ENCODE peak calls at places on chromosomes 6 and 20, in four cellular contexts. One of them, this sample, is unnamed.

GRCh38 chr6:36840471-36841461 is 1.5 kb upstream of the CPNE5 start:
- DNase-seq in IMR-90: no peak
- DNase-seq in BJ: no peak
- DNase-seq in H1: peak; percentile 79
- DNase-seq in this sample: no peak

GRCh38 chr6:13908955-13909381 is 15.8 kb upstream of the RNF182 start:
- DNase-seq in IMR-90: peak; percentile 74
- DNase-seq in H1: no peak
- DNase-seq in BJ: no peak
- DNase-seq in this sample: peak; percentile 66

GRCh38 chr20:2353231-2353630 is 27.5 kb upstream of the TGM6 start:
- DNase-seq in IMR-90: no peak
- DNase-seq in H1: no peak
- DNase-seq in BJ: no peak
- DNase-seq in this sample: no peak

GRCh38 chr20:36314734-36315544 is 8.8 kb downstream of the DLGAP4 start:
- DNase-seq in H1: peak; percentile 43
- DNase-seq in BJ: no peak
- DNase-seq in IMR-90: no peak
- DNase-seq in this sample: no peak

GRCh38 chr20:4681441-4681840 is 40.3 kb upstream of the PRND start:
- DNase-seq in IMR-90: no peak
- DNase-seq in BJ: no peak
- DNase-seq in H1: peak; percentile 33
- DNase-seq in this sample: no peak

GRCh38 chr20:35547319-35547718 is 5.4 kb downstream of the ERGIC3 start:
- DNase-seq in IMR-90: no peak
- DNase-seq in H1: no peak
- DNase-seq in BJ: no peak
- DNase-seq in this sample: no peak

GRCh38 chr6:143755301-143755744 is 77.6 kb downstream of the PHACTR2 start:
- DNase-seq in H1: no peak
- DNase-seq in IMR-90: peak; percentile 53
- DNase-seq in BJ: no peak
- DNase-seq in this sample: peak; percentile 49

GRCh38 chr6:2063547-2063946 is 181.9 kb downstream of the GMDS start:
- DNase-seq in BJ: no peak
- DNase-seq in H1: no peak
- DNase-seq in IMR-90: no peak
- DNase-seq in this sample: no peak

GRCh38 chr20:8601542-8601912 is 467.4 kb upstream of the PLCB4 start:
- DNase-seq in H1: no peak
- DNase-seq in IMR-90: no peak
- DNase-seq in BJ: no peak
- DNase-seq in this sample: no peak

GRCh38 chr6:120489941-120490340 is 844.3 kb downstream of the TBC1D32 start:
- DNase-seq in BJ: no peak
- DNase-seq in H1: no peak
- DNase-seq in IMR-90: no peak
- DNase-seq in this sample: no peak

GRCh38 chr20:51926670-51927305 is 124.5 kb upstream of the SALL4 start:
- DNase-seq in BJ: no peak
- DNase-seq in IMR-90: no peak
- DNase-seq in H1: no peak
- DNase-seq in this sample: no peak

GRCh38 chr6:135921176-135921575 is 69.7 kb downstream of the PDE7B start:
- DNase-seq in BJ: no peak
- DNase-seq in IMR-90: peak; percentile 36
- DNase-seq in H1: no peak
- DNase-seq in this sample: no peak

GRCh38 chr6:27296106-27296783 is 15.8 kb downstream of the POM121L2 start:
- DNase-seq in BJ: no peak
- DNase-seq in IMR-90: peak; percentile 41
- DNase-seq in H1: peak; percentile 69
- DNase-seq in this sample: peak; percentile 45

GRCh38 chr20:24674921-24675605 is 205.6 kb downstream of the SYNDIG1 start:
- DNase-seq in BJ: no peak
- DNase-seq in H1: no peak
- DNase-seq in IMR-90: no peak
- DNase-seq in this sample: no peak

GRCh38 chr20:58604410-58604881 is 46.6 kb upstream of the STX16 start:
- DNase-seq in BJ: no peak
- DNase-seq in IMR-90: no peak
- DNase-seq in H1: no peak
- DNase-seq in this sample: no peak

GRCh38 chr6:109927052-109927451 is 51.1 kb upstream of the GPR6 start:
- DNase-seq in IMR-90: no peak
- DNase-seq in BJ: no peak
- DNase-seq in H1: no peak
- DNase-seq in this sample: no peak

GRCh38 chr6:151075005-151075404 is 164.8 kb upstream of the AKAP12 start:
- DNase-seq in IMR-90: no peak
- DNase-seq in H1: no peak
- DNase-seq in BJ: no peak
- DNase-seq in this sample: no peak

GRCh38 chr20:36182604-36183154 is 28.1 kb downstream of the EPB41L1 start:
- DNase-seq in IMR-90: no peak
- DNase-seq in BJ: no peak
- DNase-seq in H1: no peak
- DNase-seq in this sample: no peak

GRCh38 chr6:151229401-151230276 is 10.1 kb upstream of the AKAP12 start:
- DNase-seq in H1: no peak
- DNase-seq in IMR-90: no peak
- DNase-seq in BJ: no peak
- DNase-seq in this sample: no peak

GRCh38 chr20:33803921-33804337 is 7.2 kb upstream of the CHMP4B start:
- DNase-seq in IMR-90: peak; percentile 83
- DNase-seq in H1: no peak
- DNase-seq in BJ: peak; percentile 19
- DNase-seq in this sample: peak; percentile 77

GRCh38 chr6:62057300-62057699 is 228.7 kb downstream of the KHDRBS2 start:
- DNase-seq in BJ: no peak
- DNase-seq in IMR-90: no peak
- DNase-seq in H1: no peak
- DNase-seq in this sample: no peak

GRCh38 chr20:46000571-46001145 is 8.1 kb upstream of the MMP9 start:
- DNase-seq in H1: no peak
- DNase-seq in BJ: no peak
- DNase-seq in IMR-90: no peak
- DNase-seq in this sample: no peak

GRCh38 chr6:91240878-91241603 is 654.2 kb upstream of the MAP3K7 start:
- DNase-seq in BJ: no peak
- DNase-seq in H1: no peak
- DNase-seq in IMR-90: no peak
- DNase-seq in this sample: no peak

DNA sequence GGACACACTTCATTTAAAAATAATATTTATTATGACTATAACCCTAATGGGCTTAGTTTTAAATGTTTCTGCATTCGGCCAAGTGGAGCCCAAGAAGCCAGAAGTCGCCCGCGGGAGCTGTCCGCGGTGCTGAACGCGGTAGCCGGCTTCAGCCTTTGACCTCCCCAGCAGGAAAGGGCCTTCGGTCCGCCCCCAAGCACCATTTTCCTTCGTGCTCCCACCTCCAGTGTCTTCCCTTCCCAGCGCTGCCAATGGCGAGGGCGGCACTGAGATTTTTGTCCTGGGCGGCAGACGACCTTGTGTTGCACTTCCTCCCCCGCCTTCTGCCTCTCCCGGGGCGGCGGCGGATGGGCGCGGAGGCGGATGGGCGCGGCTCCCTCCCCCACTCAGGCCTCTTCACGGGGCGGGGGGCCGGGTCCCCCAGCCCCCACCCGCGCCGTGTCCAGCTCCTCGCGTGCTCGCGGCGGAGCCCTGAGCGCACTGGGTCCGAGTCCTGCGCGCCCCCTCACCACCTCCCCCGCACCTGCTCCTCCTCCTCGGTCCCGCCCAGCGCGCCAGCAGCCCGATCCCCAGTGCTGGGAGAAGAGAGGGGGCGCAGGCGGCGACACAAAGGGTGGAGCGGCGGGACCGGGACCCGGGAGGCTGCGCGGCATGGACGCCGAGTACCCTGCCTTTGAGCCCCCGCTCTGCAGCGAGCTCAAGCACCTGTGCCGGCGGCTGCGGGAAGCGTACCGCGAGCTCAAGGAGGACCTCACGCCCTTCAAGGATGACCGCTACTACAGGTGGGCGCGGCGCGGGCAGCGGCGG is 23.6 kb upstream of the TMEM181 start:
- DNase-seq in H1: peak; percentile 92
- DNase-seq in IMR-90: peak; percentile 65
- DNase-seq in BJ: no peak
- DNase-seq in this sample: peak; percentile 53
- H3K4me3 ChIP-seq in H1: peak overlapping the region; percentile 78
- H3K4me3 ChIP-seq in IMR-90: peak overlapping the region; percentile 57
- H3K4me3 ChIP-seq in BJ: peak overlapping the region; percentile 58
- H3K4me3 ChIP-seq in this sample: peak overlapping the region; percentile 61

GRCh38 chr6:6330407-6330806 is 9.9 kb upstream of the F13A1 start:
- DNase-seq in H1: no peak
- DNase-seq in BJ: no peak
- DNase-seq in IMR-90: no peak
- DNase-seq in this sample: no peak

GRCh38 chr6:6332873-6333272 is 12.4 kb upstream of the F13A1 start:
- DNase-seq in H1: no peak
- DNase-seq in BJ: no peak
- DNase-seq in IMR-90: no peak
- DNase-seq in this sample: peak; percentile 16

GRCh38 chr6:6332240-6332639 is 11.8 kb upstream of the F13A1 start:
- DNase-seq in IMR-90: no peak
- DNase-seq in BJ: no peak
- DNase-seq in H1: no peak
- DNase-seq in this sample: no peak

GRCh38 chr6:6331393-6331792 is 10.9 kb upstream of the F13A1 start:
- DNase-seq in IMR-90: no peak
- DNase-seq in H1: no peak
- DNase-seq in BJ: no peak
- DNase-seq in this sample: peak; percentile 31

DNA sequence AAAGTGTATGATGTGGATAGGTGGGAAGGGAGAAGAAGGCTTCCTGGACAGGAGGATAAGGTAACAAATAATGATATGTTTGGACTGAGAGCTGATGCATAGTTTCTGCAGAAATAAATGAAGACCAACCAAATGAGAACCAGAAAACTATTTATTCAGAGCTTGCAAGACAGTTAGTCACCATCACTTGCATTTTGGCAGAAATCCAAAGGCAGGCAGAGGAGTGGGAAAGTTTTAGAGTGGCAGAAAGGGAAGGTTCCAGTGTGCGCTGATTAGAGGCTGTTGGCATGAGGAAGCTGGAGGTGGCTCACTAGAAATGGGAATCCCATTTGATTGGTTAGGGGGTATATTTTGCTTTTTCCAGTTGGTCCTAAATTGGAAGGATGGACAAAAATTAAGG is 13.0 kb upstream of the F13A1 start:
- DNase-seq in BJ: no peak
- DNase-seq in IMR-90: no peak
- DNase-seq in H1: no peak
- DNase-seq in this sample: peak; percentile 60
- H3K4me3 ChIP-seq in BJ: no peak overlapping the region
- H3K4me3 ChIP-seq in IMR-90: no peak overlapping the region
- H3K4me3 ChIP-seq in H1: no peak overlapping the region
- H3K4me3 ChIP-seq in this sample: no peak overlapping the region

DNA sequence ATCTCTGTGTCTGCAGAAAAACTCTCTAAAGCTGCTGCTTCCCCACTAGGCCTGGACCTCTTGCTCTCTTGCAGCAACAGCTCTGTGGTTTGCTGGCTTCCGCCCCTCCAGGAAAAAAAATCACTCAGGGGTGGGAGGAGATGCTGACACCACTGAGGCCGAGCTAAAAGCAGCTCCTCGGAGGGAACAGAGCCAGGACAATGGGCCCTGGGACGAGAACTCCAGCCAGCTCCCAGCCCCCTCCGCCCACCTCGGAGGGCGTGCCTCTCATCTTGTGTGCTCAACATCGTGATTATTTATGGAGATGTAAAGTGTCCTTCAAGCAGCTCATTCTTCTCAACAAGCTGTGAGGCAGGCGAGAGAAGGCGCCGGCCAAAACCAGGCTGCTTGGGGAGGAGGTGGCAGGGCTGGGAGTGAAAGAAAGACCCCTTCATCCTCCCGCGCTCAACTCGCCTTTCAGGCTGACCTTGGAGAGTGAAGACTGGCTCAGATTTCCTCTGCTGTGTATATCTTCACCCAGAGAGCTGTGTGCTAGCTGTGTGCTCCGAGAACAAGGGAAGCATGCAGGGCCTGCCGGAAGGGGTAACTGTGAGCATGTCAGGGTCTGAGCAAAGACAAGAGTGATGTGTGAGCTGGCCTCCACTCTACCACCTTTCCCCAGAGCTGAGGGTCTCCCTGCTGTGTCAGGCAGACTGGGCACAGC is 53.6 kb upstream of the LRFN2 start:
- DNase-seq in IMR-90: no peak
- DNase-seq in H1: no peak
- DNase-seq in BJ: no peak
- DNase-seq in this sample: no peak
- H3K4me3 ChIP-seq in IMR-90: no peak overlapping the region
- H3K4me3 ChIP-seq in H1: no peak overlapping the region
- H3K4me3 ChIP-seq in BJ: no peak overlapping the region
- H3K4me3 ChIP-seq in this sample: no peak overlapping the region

GRCh38 chr6:83430606-83431544 is at the start of gene ME1:
- DNase-seq in H1: peak; percentile 72
- DNase-seq in BJ: peak; percentile 26
- DNase-seq in IMR-90: peak; percentile 86
- DNase-seq in this sample: peak; percentile 83
- H3K4me3 ChIP-seq in H1: peak within 1 kb of the TSS; percentile 66
- H3K4me3 ChIP-seq in BJ: peak within 1 kb of the TSS; percentile 69
- H3K4me3 ChIP-seq in IMR-90: peak within 1 kb of the TSS; percentile 97
- H3K4me3 ChIP-seq in this sample: peak within 1 kb of the TSS; percentile 71

DNA sequence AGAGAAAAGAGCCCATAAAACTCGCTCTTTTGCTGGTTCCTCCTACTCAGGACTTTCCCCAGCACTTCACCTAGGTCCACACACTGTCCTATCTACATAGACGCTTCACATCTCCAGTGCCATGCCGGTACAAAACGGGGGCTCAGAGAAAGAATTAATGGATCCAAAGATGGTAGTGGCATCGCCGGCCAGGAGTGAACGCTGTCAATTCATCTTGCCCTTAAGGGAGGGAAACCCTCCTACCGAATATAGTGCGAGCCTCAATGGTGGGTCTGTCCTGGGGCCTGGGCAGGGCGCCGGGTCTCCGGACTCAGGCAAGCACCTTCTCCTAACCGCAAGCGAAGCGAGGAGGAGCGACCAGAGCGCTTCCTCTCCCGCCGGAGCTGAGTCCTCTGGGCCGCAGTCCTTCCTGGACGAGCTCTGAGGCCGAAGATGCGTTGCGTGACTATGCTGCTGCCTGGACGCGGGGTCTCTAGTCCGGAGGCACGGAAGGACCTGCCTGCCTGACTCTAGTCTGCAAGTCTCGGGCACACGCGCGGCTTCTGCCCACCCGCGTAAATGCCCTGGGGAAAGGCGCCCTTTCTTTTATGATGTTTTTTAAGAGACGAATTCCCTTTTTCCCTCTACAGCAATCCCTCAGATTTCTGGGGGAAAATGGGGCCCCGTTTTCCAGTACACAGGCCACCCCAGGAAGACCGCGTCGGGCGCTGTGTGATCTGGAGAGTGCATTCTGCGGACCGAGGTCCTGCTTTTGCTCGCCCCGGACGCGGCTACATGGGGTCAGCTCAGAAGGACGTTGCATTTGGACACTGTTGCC is 100.1 kb upstream of the PRDM1 start:
- DNase-seq in BJ: no peak
- DNase-seq in H1: peak; percentile 64
- DNase-seq in IMR-90: no peak
- DNase-seq in this sample: no peak
- H3K4me3 ChIP-seq in BJ: no peak overlapping the region
- H3K4me3 ChIP-seq in H1: peak overlapping the region; percentile 35
- H3K4me3 ChIP-seq in IMR-90: no peak overlapping the region
- H3K4me3 ChIP-seq in this sample: no peak overlapping the region

GRCh38 chr6:157548635-157549467 is 167.9 kb downstream of the ZDHHC14 start:
- DNase-seq in BJ: no peak
- DNase-seq in IMR-90: no peak
- DNase-seq in H1: no peak
- DNase-seq in this sample: no peak
- H3K4me3 ChIP-seq in BJ: no peak overlapping the region
- H3K4me3 ChIP-seq in IMR-90: no peak overlapping the region
- H3K4me3 ChIP-seq in H1: no peak overlapping the region
- H3K4me3 ChIP-seq in this sample: no peak overlapping the region

This sample was measured in AG10803.